ENCODE peak calls at places on chromosomes 16 and 17, in six cellular contexts. One of them, this sample, is unnamed.
A peak's percentile ranks its signal among the peaks of the same experiment; 100 is the strongest.

GRCh38 chr16:84823484-84823883 is 3.7 kb downstream of the CRISPLD2 start:
- DNase-seq in HAP-1: no peak
- DNase-seq in NCI-H1092: no peak
- DNase-seq in right lobe of liver: no peak
- DNase-seq in hypothalamus: no peak
- DNase-seq in cardiac fibroblast: peak; percentile 72
- DNase-seq in this sample: no peak

GRCh38 chr17:68198931-68199836 is 48.7 kb upstream of the AMZ2 start:
- DNase-seq in cardiac fibroblast: peak; percentile 13
- DNase-seq in hypothalamus: no peak
- DNase-seq in NCI-H1092: no peak
- DNase-seq in HAP-1: no peak
- DNase-seq in right lobe of liver: no peak
- DNase-seq in this sample: no peak

GRCh38 chr16:75780669-75781068 is 54.4 kb upstream of the CPHXL start:
- DNase-seq in HAP-1: no peak
- DNase-seq in cardiac fibroblast: no peak
- DNase-seq in right lobe of liver: no peak
- DNase-seq in NCI-H1092: no peak
- DNase-seq in hypothalamus: no peak
- DNase-seq in this sample: no peak

GRCh38 chr17:69093995-69094394 is 33.3 kb upstream of the ABCA9 start:
- DNase-seq in hypothalamus: no peak
- DNase-seq in NCI-H1092: no peak
- DNase-seq in right lobe of liver: no peak
- DNase-seq in cardiac fibroblast: no peak
- DNase-seq in HAP-1: no peak
- DNase-seq in this sample: no peak

GRCh38 chr16:78742501-78743283 is 643.2 kb downstream of the WWOX start:
- DNase-seq in HAP-1: no peak
- DNase-seq in hypothalamus: no peak
- DNase-seq in NCI-H1092: no peak
- DNase-seq in right lobe of liver: no peak
- DNase-seq in cardiac fibroblast: no peak
- DNase-seq in this sample: no peak

GRCh38 chr16:30526137-30526822 is at the start of gene ZNF768:
- DNase-seq in right lobe of liver: no peak
- DNase-seq in cardiac fibroblast: peak; percentile 18
- DNase-seq in HAP-1: no peak
- DNase-seq in hypothalamus: no peak
- DNase-seq in NCI-H1092: peak; percentile 57
- DNase-seq in this sample: no peak

GRCh38 chr17:7477392-7478275 is 1.8 kb downstream of the ZBTB4 start:
- DNase-seq in NCI-H1092: no peak
- DNase-seq in hypothalamus: no peak
- DNase-seq in right lobe of liver: no peak
- DNase-seq in HAP-1: no peak
- DNase-seq in cardiac fibroblast: peak; percentile 76
- DNase-seq in this sample: peak; percentile 77

GRCh38 chr17:35284955-35285354 is 42.1 kb downstream of the SLFN5 start:
- DNase-seq in HAP-1: no peak
- DNase-seq in cardiac fibroblast: no peak
- DNase-seq in right lobe of liver: no peak
- DNase-seq in NCI-H1092: no peak
- DNase-seq in hypothalamus: no peak
- DNase-seq in this sample: no peak

GRCh38 chr16:77652399-77652798 is 69.9 kb upstream of the NUDT7 start:
- DNase-seq in right lobe of liver: no peak
- DNase-seq in hypothalamus: no peak
- DNase-seq in HAP-1: no peak
- DNase-seq in NCI-H1092: no peak
- DNase-seq in cardiac fibroblast: peak; percentile 59
- DNase-seq in this sample: no peak

GRCh38 chr17:21463779-21464407 is 87.7 kb downstream of the KCNJ12 start:
- DNase-seq in right lobe of liver: no peak
- DNase-seq in cardiac fibroblast: no peak
- DNase-seq in hypothalamus: no peak
- DNase-seq in NCI-H1092: no peak
- DNase-seq in HAP-1: no peak
- DNase-seq in this sample: no peak

GRCh38 chr16:88639231-88640038 is 1.1 kb downstream of the IL17C start:
- DNase-seq in NCI-H1092: no peak
- DNase-seq in right lobe of liver: no peak
- DNase-seq in cardiac fibroblast: no peak
- DNase-seq in HAP-1: no peak
- DNase-seq in hypothalamus: no peak
- DNase-seq in this sample: no peak

GRCh38 chr17:81832608-81833159 is 407 bp downstream of the MCRIP1 start:
- DNase-seq in right lobe of liver: peak; percentile 52
- DNase-seq in cardiac fibroblast: peak; percentile 33
- DNase-seq in NCI-H1092: no peak
- DNase-seq in HAP-1: peak; percentile 4
- DNase-seq in hypothalamus: no peak
- DNase-seq in this sample: no peak

GRCh38 chr16:27446721-27447120 is 44.7 kb downstream of the IL21R start:
- DNase-seq in NCI-H1092: no peak
- DNase-seq in HAP-1: no peak
- DNase-seq in cardiac fibroblast: no peak
- DNase-seq in hypothalamus: no peak
- DNase-seq in right lobe of liver: no peak
- DNase-seq in this sample: no peak

GRCh38 chr16:49510676-49511305 is 137.2 kb downstream of the C16orf78 start:
- DNase-seq in right lobe of liver: no peak
- DNase-seq in NCI-H1092: no peak
- DNase-seq in HAP-1: no peak
- DNase-seq in hypothalamus: no peak
- DNase-seq in cardiac fibroblast: no peak
- DNase-seq in this sample: no peak

This sample was measured in GM04503.